ENCODE peak calls at places on chromosomes 2 and 18, in four cellular contexts. T is cardiac muscle cell, W is GM23338, G is transverse colon. Z is an unnamed sample.

GRCh38 chr18:48951448-48952286 is 902 bp upstream of the SMAD7 start:
- DNase-seq in T (peak), W (peak), G (peak), Z (peak)

GRCh38 chr18:36352384-36352783 is 54.9 kb downstream of the FHOD3 start:
- DNase-seq in T (peak), W (no peak), G (no peak), Z (peak)

GRCh38 chr18:58952871-58953270 is 88.2 kb downstream of the ZNF532 start:
- DNase-seq in T (no peak), W (peak), G (no peak), Z (no peak)

GRCh38 chr2:21291281-21291825 is 167.6 kb downstream of the TDRD15 start:
- DNase-seq in T (no peak), W (no peak), G (no peak), Z (no peak)

GRCh38 chr2:79178073-79178720 is 18.6 kb upstream of the REG3A start:
- DNase-seq in T (no peak), W (no peak), G (no peak), Z (no peak)

GRCh38 chr18:63578357-63578958 is 8.7 kb upstream of the SERPINB13 start:
- DNase-seq in T (peak), W (peak), G (no peak), Z (no peak)

GRCh38 chr2:72027426-72028161 is 120.1 kb downstream of the CYP26B1 start:
- DNase-seq in T (peak), W (no peak), G (no peak), Z (peak)

GRCh38 chr2:101806123-101806522 is 108.6 kb downstream of the MAP4K4 start:
- DNase-seq in T (peak), W (peak), G (no peak), Z (peak)

GRCh38 chr2:163469561-163469962 is 266.2 kb downstream of the FIGN start:
- DNase-seq in T (peak), W (peak), G (no peak), Z (no peak)

GRCh38 chr18:47992903-47993302 is 62.4 kb upstream of the SMAD2 start:
- DNase-seq in T (no peak), W (no peak), G (no peak), Z (no peak)

DNA sequence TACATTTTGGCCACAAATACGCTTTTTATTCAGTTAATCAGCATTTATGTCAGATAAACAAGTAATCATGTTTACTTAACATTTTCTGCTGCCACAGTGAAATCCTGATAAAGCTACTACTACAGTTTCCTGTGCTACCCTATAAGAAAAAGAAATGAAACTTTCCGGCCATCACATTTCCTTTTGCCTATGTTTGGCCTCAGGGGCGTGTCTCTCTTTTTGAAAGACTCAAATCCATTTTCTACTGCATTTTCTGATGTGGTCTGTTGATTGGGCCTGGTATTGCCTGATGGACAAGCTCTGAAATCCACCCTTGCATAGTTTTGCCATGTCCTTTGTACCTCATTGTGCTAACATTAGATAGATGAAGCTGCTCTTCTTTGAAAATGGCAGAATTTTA is 152.6 kb downstream of the AGPS start:
- DNase-seq in T (no peak), W (no peak), G (no peak), Z (no peak)
- H3K27ac ChIP-seq in T (no peak), W (no peak), G (no peak), Z (no peak)

DNA sequence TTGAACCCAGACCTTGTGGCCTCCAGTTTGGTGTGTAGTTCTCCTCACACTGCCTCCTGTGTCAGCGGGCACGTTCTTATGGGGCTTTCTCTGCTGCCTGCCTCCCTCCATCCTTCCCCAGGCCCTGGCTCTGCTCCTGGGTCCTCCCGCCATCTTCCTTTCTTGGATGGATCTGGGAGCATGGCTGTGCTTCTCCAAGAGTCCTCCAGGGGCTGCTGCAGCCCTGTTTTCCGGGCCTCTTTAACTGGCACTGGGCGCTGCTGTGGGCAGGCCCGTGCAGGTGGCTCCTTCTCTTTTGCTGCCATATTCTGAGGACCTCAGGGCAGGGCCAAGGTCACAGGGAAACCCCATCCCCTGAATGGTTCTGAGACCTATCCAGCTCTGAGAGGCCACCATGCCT is 17.8 kb downstream of the THNSL2 start:
- DNase-seq in T (no peak), W (peak), G (no peak), Z (no peak)
- TF ChIP-seq CTCF in T (peak), W (peak), G (no peak), Z (no peak)

GRCh38 chr2:121049921-121050585 is 234.9 kb downstream of the TFCP2L1 start:
- DNase-seq in T (peak), W (no peak), G (no peak), Z (no peak)
- H3K27ac ChIP-seq in T (no peak), W (no peak), G (no peak), Z (no peak)

GRCh38 chr2:99086385-99086784 is 55.1 kb upstream of the C2orf15 start:
- DNase-seq in T (no peak), W (no peak), G (no peak), Z (no peak)

GRCh38 chr2:99084256-99084655 is 57.3 kb upstream of the C2orf15 start:
- DNase-seq in T (no peak), W (peak), G (no peak), Z (no peak)

GRCh38 chr2:99088017-99088416 is 53.5 kb upstream of the C2orf15 start:
- DNase-seq in T (peak), W (no peak), G (no peak), Z (no peak)

GRCh38 chr2:99081886-99082285 is 59.6 kb upstream of the C2orf15 start:
- DNase-seq in T (no peak), W (peak), G (no peak), Z (no peak)

DNA sequence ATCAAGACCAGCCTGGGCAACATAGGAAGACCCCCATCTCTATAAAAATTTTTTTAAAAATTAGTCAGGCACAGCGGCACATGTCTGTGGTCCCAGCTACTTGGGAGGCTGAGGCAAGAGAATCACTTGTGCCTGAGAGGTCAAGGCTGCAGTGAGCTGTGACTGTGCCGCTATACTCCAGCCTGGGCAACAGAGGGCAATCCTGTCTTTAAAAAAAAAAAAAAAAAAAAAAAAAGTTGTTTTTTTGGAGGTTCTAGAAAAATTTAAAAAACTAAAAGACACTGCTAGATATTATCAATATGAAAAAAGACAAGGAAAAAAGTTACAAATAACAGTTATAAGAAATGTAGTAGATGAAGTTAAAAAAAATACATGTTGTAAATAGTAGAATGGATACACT is 56.1 kb upstream of the C2orf15 start:
- DNase-seq in T (peak), W (peak), G (no peak), Z (no peak)
- TF ChIP-seq CTCF in T (peak), W (peak), G (no peak), Z (peak)

Z was measured in RWPE1.